ENCODE peak calls at places on chromosomes 11 and 22, in seven cellular contexts. C is stomach, H is foreskin fibroblast, J is WERI-Rb-1, I is coronary artery, W is HFFc6, Q is ovary. O is an unnamed sample.
A peak's percentile ranks its signal among the peaks of the same experiment; 100 is the strongest.

GRCh38 chr11:119108151-119108856 is 1.2 kb downstream of the C2CD2L start:
- DNase-seq in C (peak; percentile 53), H (no peak), J (no peak), I (no peak), W (no peak), Q (no peak), O (peak; percentile 58)

GRCh38 chr11:71465054-71465453 is 12.1 kb downstream of the NADSYN1 start:
- DNase-seq in C (no peak), H (no peak), J (no peak), I (no peak), W (no peak), Q (no peak), O (no peak)

GRCh38 chr11:64319421-64319761 is 1.5 kb downstream of the PRDX5 start:
- DNase-seq in C (no peak), H (no peak), J (no peak), I (no peak), W (no peak), Q (no peak), O (no peak)

GRCh38 chr22:23525510-23525909 is 54.6 kb downstream of the IGLL1 start:
- DNase-seq in C (no peak), H (no peak), J (no peak), I (no peak), W (no peak), Q (no peak), O (no peak)

GRCh38 chr11:134662629-134663360 is 250.8 kb upstream of the B3GAT1 start:
- DNase-seq in C (peak; percentile 20), H (no peak), J (no peak), I (no peak), W (no peak), Q (no peak), O (no peak)

GRCh38 chr11:4511846-4512245 is 29.4 kb downstream of the OR52K1 start:
- DNase-seq in C (no peak), H (no peak), J (no peak), I (no peak), W (no peak), Q (peak; percentile 26), O (no peak)

GRCh38 chr11:20109731-20110445 is 50.4 kb downstream of the DBX1 start:
- DNase-seq in C (no peak), H (peak; percentile 56), J (no peak), I (no peak), W (no peak), Q (no peak), O (no peak)

GRCh38 chr11:122343247-122343646 is 227.2 kb upstream of the BLID start:
- DNase-seq in C (no peak), H (no peak), J (no peak), I (no peak), W (peak; percentile 50), Q (no peak), O (no peak)

GRCh38 chr11:57311109-57311936 is 13.4 kb downstream of the TNKS1BP1 start:
- DNase-seq in C (peak; percentile 94), H (peak; percentile 98), J (peak; percentile 94), I (peak; percentile 98), W (peak; percentile 96), Q (peak; percentile 96), O (peak; percentile 93)

GRCh38 chr11:11786771-11787170 is 55.0 kb upstream of the USP47 start:
- DNase-seq in C (no peak), H (no peak), J (peak; percentile 18), I (no peak), W (peak; percentile 34), Q (no peak), O (no peak)

GRCh38 chr11:126127898-126128297 is 65.2 kb upstream of the CDON start:
- DNase-seq in C (no peak), H (no peak), J (no peak), I (no peak), W (no peak), Q (peak; percentile 80), O (no peak)

GRCh38 chr22:20149257-20150250 is 1.3 kb downstream of the CCDC188 start:
- DNase-seq in C (no peak), H (no peak), J (no peak), I (no peak), W (no peak), Q (no peak), O (no peak)

GRCh38 chr11:59186130-59186594 is 14.2 kb downstream of the DTX4 start:
- DNase-seq in C (peak; percentile 73), H (no peak), J (peak; percentile 11), I (no peak), W (no peak), Q (no peak), O (peak; percentile 80)

GRCh38 chr22:19663821-19664325 is 50.4 kb upstream of the SEPTIN5 start:
- DNase-seq in C (no peak), H (peak; percentile 12), J (peak; percentile 37), I (no peak), W (no peak), Q (no peak), O (no peak)

GRCh38 chr11:104329043-104329442 is 165.1 kb upstream of the PDGFD start:
- DNase-seq in C (no peak), H (no peak), J (no peak), I (no peak), W (no peak), Q (no peak), O (no peak)

GRCh38 chr11:104332110-104332509 is 168.2 kb upstream of the PDGFD start:
- DNase-seq in C (peak; percentile 32), H (no peak), J (peak; percentile 43), I (no peak), W (no peak), Q (no peak), O (no peak)

GRCh38 chr11:104338186-104338585 is 174.2 kb upstream of the PDGFD start:
- DNase-seq in C (no peak), H (peak; percentile 4), J (no peak), I (no peak), W (no peak), Q (no peak), O (no peak)

GRCh38 chr11:104337273-104337672 is 173.3 kb upstream of the PDGFD start:
- DNase-seq in C (no peak), H (no peak), J (no peak), I (no peak), W (no peak), Q (no peak), O (no peak)

DNA sequence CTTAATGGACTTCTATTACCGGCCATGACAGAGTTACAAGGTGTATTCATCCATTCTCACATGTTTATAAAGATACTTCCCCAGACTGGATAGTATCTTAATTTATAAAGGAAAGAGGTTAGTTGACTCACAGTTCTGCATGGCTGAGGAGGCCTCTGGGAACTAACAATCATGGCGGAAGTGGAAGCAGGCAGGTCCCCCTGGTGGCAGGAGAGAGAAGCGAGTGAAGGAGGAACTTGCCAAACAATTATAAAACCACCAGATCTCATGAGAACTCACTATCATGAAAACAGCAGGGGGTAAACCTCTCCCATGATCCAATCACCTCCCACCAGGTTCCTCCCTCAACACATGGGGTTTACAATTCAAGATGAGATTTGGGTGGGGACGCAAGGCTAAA is 170.0 kb upstream of the PDGFD start:
- DNase-seq in C (no peak), H (no peak), J (peak; percentile 35), I (no peak), W (no peak), Q (no peak), O (no peak)
- TF ChIP-seq CTCF in C (no peak), H (peak; percentile 24), J (peak; percentile 35), I (no peak), W (peak; percentile 66), Q (no peak), O (peak; percentile 26)

DNA sequence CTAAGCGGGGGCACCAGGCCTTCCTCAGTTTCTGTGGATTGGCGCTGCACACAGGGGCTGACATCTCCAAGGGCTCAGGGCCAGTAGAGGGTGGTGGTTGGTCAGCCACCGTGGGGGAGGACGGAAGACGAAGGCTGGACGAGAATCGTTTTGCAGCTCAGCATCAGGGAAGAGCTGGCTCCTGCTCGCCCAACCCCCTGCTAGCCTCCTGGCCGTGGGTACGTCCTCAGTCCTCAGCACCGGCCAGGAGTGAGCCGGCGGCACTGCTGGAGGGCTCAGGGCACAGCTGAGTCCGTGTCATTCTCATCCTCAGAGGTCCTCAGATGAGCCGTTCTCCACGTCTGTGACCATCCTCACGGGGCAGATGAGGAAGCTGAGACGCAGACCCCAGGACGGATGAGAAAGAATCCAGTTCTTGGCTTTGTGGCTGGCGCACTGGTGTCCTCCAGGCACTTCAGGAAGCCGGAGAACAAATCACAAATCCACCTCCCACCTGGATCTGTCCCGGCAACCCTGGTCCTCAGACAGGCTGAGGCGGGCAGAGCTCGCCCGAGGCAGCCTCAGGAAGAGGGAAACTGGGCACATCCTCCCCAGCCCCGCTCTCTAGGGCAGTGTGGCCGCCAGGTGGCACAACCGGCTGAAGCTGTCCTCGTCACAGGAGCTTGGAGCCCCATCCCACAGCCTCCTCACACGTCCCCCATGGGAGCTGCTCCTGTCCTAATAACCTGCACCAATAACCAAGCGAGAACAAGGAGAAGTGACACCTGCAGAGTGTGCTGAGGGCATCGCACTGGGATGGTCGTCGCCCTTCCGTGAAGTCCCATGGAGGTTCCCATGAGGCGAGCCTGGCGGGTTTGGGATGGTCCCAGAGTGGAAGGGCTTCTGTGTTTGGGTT is 393.7 kb downstream of the BRD1 start:
- DNase-seq in C (no peak), H (no peak), J (no peak), I (no peak), W (no peak), Q (no peak), O (no peak)
- TF ChIP-seq CTCF in C (no peak), H (no peak), J (no peak), I (no peak), W (no peak), Q (no peak), O (no peak)

DNA sequence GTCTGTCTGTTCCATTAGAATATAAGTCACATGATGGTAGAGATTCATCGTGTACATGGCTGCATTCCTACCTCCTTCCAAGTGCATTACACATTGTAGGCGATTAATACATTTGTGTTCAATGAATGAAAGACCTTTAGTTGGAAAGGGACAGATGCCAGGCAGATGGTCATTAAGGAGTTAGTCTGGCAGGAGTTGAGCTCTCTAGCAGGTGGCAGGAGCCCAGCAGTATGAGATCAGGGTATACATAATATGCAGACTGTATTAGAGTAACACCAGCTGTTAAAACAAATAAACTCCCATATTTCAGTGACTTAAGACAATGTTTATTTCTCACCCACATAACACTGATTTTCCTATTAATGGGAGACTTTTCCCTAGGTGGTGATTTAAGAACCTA is 147.7 kb upstream of the LARGE1 start:
- DNase-seq in C (no peak), H (no peak), J (peak; percentile 58), I (no peak), W (no peak), Q (no peak), O (no peak)
- TF ChIP-seq CTCF in C (no peak), H (no peak), J (no peak), I (no peak), W (no peak), Q (no peak), O (no peak)

GRCh38 chr22:18070041-18070440 is 7.7 kb upstream of the PEX26 start:
- DNase-seq in C (no peak), H (no peak), J (no peak), I (no peak), W (no peak), Q (no peak), O (no peak)

GRCh38 chr22:18068381-18068988 is 9.3 kb upstream of the PEX26 start:
- DNase-seq in C (no peak), H (no peak), J (no peak), I (no peak), W (peak; percentile 12), Q (no peak), O (no peak)

GRCh38 chr22:18071968-18072310 is 5.9 kb upstream of the PEX26 start:
- DNase-seq in C (no peak), H (no peak), J (no peak), I (no peak), W (no peak), Q (no peak), O (no peak)

GRCh38 chr22:18068991-18069390 is 8.8 kb upstream of the PEX26 start:
- DNase-seq in C (no peak), H (no peak), J (no peak), I (no peak), W (no peak), Q (no peak), O (no peak)

GRCh38 chr22:18070556-18071306 is 7.1 kb upstream of the PEX26 start:
- DNase-seq in C (no peak), H (no peak), J (no peak), I (no peak), W (no peak), Q (no peak), O (no peak)
- TF ChIP-seq CTCF in C (no peak), H (peak; percentile 28), J (peak; percentile 41), I (no peak), W (peak; percentile 72), Q (no peak), O (no peak)